ENCODE peak calls at places on chromosomes 11 and 22, in five cellular contexts. One of them, this sample, is unnamed. For H3K4me1, the result is how much of the 10 kb centered on the place peaks cover.

GRCh38 chr22:38455530-38456271 is 702 bp upstream of the KCNJ4 start:
- DNase-seq in Peyer's patch: no peak
- DNase-seq in naive thymus-derived CD4-positive, alpha-beta T cell: no peak
- DNase-seq in pancreas: peak
- DNase-seq in endothelial cell of umbilical vein: no peak
- DNase-seq in this sample: no peak

GRCh38 chr11:66429983-66430602 is 8.6 kb downstream of the MRPL11 start:
- DNase-seq in endothelial cell of umbilical vein: peak
- DNase-seq in pancreas: peak
- DNase-seq in naive thymus-derived CD4-positive, alpha-beta T cell: peak
- DNase-seq in Peyer's patch: peak
- DNase-seq in this sample: peak

GRCh38 chr22:19453718-19454117 is 6.2 kb upstream of the C22orf39 start:
- DNase-seq in endothelial cell of umbilical vein: no peak
- DNase-seq in naive thymus-derived CD4-positive, alpha-beta T cell: no peak
- DNase-seq in pancreas: no peak
- DNase-seq in Peyer's patch: no peak
- DNase-seq in this sample: no peak

GRCh38 chr22:50264104-50264745 is 2.7 kb upstream of the MAPK12 start:
- DNase-seq in naive thymus-derived CD4-positive, alpha-beta T cell: no peak
- DNase-seq in pancreas: no peak
- DNase-seq in endothelial cell of umbilical vein: no peak
- DNase-seq in Peyer's patch: no peak
- DNase-seq in this sample: no peak

GRCh38 chr11:20056109-20057054 is 103.9 kb downstream of the DBX1 start:
- DNase-seq in endothelial cell of umbilical vein: no peak
- DNase-seq in naive thymus-derived CD4-positive, alpha-beta T cell: no peak
- DNase-seq in Peyer's patch: no peak
- DNase-seq in pancreas: no peak
- DNase-seq in this sample: no peak

GRCh38 chr11:67441731-67442401 is 1.4 kb downstream of the CORO1B start:
- DNase-seq in endothelial cell of umbilical vein: no peak
- DNase-seq in pancreas: peak
- DNase-seq in Peyer's patch: no peak
- DNase-seq in naive thymus-derived CD4-positive, alpha-beta T cell: no peak
- DNase-seq in this sample: no peak

GRCh38 chr11:87421422-87421821 is 383.7 kb downstream of the TMEM135 start:
- DNase-seq in pancreas: no peak
- DNase-seq in naive thymus-derived CD4-positive, alpha-beta T cell: no peak
- DNase-seq in endothelial cell of umbilical vein: peak
- DNase-seq in Peyer's patch: no peak
- DNase-seq in this sample: no peak

GRCh38 chr11:113593698-113594308 is 112.3 kb downstream of the TMPRSS5 start:
- DNase-seq in Peyer's patch: no peak
- DNase-seq in pancreas: no peak
- DNase-seq in naive thymus-derived CD4-positive, alpha-beta T cell: no peak
- DNase-seq in endothelial cell of umbilical vein: no peak
- DNase-seq in this sample: no peak

GRCh38 chr11:87072787-87073186 is 35.1 kb downstream of the TMEM135 start:
- DNase-seq in Peyer's patch: no peak
- DNase-seq in naive thymus-derived CD4-positive, alpha-beta T cell: no peak
- DNase-seq in pancreas: no peak
- DNase-seq in endothelial cell of umbilical vein: no peak
- DNase-seq in this sample: no peak

GRCh38 chr11:131674051-131674755 is 303.8 kb downstream of the NTM start:
- DNase-seq in naive thymus-derived CD4-positive, alpha-beta T cell: no peak
- DNase-seq in endothelial cell of umbilical vein: peak
- DNase-seq in pancreas: peak
- DNase-seq in Peyer's patch: peak
- DNase-seq in this sample: no peak

GRCh38 chr22:19903031-19903430 is 38.5 kb upstream of the COMT start:
- DNase-seq in Peyer's patch: no peak
- DNase-seq in pancreas: no peak
- DNase-seq in endothelial cell of umbilical vein: no peak
- DNase-seq in naive thymus-derived CD4-positive, alpha-beta T cell: no peak
- DNase-seq in this sample: no peak

GRCh38 chr11:82980292-82980691 is 78.8 kb downstream of the DDIAS start:
- DNase-seq in endothelial cell of umbilical vein: peak
- DNase-seq in naive thymus-derived CD4-positive, alpha-beta T cell: no peak
- DNase-seq in Peyer's patch: no peak
- DNase-seq in pancreas: no peak
- DNase-seq in this sample: no peak

GRCh38 chr11:74941492-74941891 is 7.4 kb downstream of the XRRA1 start:
- DNase-seq in endothelial cell of umbilical vein: no peak
- DNase-seq in Peyer's patch: no peak
- DNase-seq in pancreas: no peak
- DNase-seq in naive thymus-derived CD4-positive, alpha-beta T cell: no peak
- DNase-seq in this sample: no peak

GRCh38 chr11:107719557-107720304 is 7.9 kb upstream of the SLN start:
- DNase-seq in Peyer's patch: no peak
- DNase-seq in pancreas: no peak
- DNase-seq in naive thymus-derived CD4-positive, alpha-beta T cell: no peak
- DNase-seq in endothelial cell of umbilical vein: no peak
- DNase-seq in this sample: no peak

GRCh38 chr11:69207165-69207889 is 51.6 kb downstream of the SMIM38 start:
- DNase-seq in pancreas: no peak
- DNase-seq in naive thymus-derived CD4-positive, alpha-beta T cell: no peak
- DNase-seq in Peyer's patch: no peak
- DNase-seq in endothelial cell of umbilical vein: no peak
- DNase-seq in this sample: no peak

DNA sequence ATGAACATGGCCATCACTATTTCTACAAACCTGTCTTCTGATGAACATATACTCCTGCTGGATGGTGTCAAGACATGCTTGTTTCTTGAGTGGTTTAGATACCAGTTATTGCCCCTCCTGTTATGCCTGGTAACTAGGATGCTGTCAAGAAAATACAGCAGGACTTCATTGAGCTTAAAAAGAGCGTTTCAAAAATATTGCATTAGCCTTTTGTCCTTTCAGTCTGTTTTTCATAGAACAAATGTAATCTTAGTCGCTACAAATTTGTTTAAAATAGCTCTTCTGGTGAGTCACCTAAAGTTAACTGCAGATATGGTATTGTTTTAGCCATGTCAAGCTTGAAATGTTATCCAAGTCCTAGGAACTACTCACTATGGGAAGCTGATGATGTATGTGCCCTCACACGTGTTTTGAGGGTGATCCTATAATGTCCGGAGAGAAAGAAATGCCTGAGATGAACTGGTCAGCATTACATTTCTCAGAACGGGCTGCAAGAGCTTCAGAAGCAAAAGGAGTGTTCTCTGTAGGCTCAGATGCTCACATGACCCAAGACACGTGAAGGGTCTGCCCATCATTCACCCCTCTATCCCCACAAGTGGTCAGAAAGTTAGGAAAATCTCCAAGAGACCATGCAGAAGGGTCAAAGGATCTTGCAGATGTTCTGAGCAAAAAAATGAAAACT is 20.7 kb downstream of the ADM start:
- DNase-seq in endothelial cell of umbilical vein: peak
- DNase-seq in Peyer's patch: no peak
- DNase-seq in naive thymus-derived CD4-positive, alpha-beta T cell: no peak
- DNase-seq in pancreas: no peak
- DNase-seq in this sample: no peak
- H3K4me1 ChIP-seq in endothelial cell of umbilical vein: half or more
- H3K4me1 ChIP-seq in Peyer's patch: under half
- H3K4me1 ChIP-seq in naive thymus-derived CD4-positive, alpha-beta T cell: under half
- H3K4me1 ChIP-seq in pancreas: under half
- H3K4me1 ChIP-seq in this sample: under half

GRCh38 chr11:130314749-130315285 is at the start of gene ZBTB44:
- DNase-seq in Peyer's patch: peak
- DNase-seq in endothelial cell of umbilical vein: peak
- DNase-seq in naive thymus-derived CD4-positive, alpha-beta T cell: peak
- DNase-seq in pancreas: peak
- DNase-seq in this sample: peak
- H3K4me1 ChIP-seq in Peyer's patch: under half
- H3K4me1 ChIP-seq in endothelial cell of umbilical vein: under half
- H3K4me1 ChIP-seq in naive thymus-derived CD4-positive, alpha-beta T cell: under half
- H3K4me1 ChIP-seq in pancreas: under half
- H3K4me1 ChIP-seq in this sample: under half

GRCh38 chr11:17765381-17766359 is 31.1 kb downstream of the KCNC1 start:
- DNase-seq in endothelial cell of umbilical vein: no peak
- DNase-seq in Peyer's patch: peak
- DNase-seq in pancreas: no peak
- DNase-seq in naive thymus-derived CD4-positive, alpha-beta T cell: no peak
- DNase-seq in this sample: no peak
- H3K4me1 ChIP-seq in endothelial cell of umbilical vein: under half
- H3K4me1 ChIP-seq in Peyer's patch: under half
- H3K4me1 ChIP-seq in pancreas: under half
- H3K4me1 ChIP-seq in naive thymus-derived CD4-positive, alpha-beta T cell: under half
- H3K4me1 ChIP-seq in this sample: under half

GRCh38 chr11:44629732-44630345 is 64.4 kb downstream of the CD82 start:
- DNase-seq in endothelial cell of umbilical vein: no peak
- DNase-seq in naive thymus-derived CD4-positive, alpha-beta T cell: no peak
- DNase-seq in pancreas: no peak
- DNase-seq in Peyer's patch: no peak
- DNase-seq in this sample: no peak
- H3K4me1 ChIP-seq in endothelial cell of umbilical vein: under half
- H3K4me1 ChIP-seq in naive thymus-derived CD4-positive, alpha-beta T cell: under half
- H3K4me1 ChIP-seq in pancreas: under half
- H3K4me1 ChIP-seq in Peyer's patch: under half
- H3K4me1 ChIP-seq in this sample: under half

DNA sequence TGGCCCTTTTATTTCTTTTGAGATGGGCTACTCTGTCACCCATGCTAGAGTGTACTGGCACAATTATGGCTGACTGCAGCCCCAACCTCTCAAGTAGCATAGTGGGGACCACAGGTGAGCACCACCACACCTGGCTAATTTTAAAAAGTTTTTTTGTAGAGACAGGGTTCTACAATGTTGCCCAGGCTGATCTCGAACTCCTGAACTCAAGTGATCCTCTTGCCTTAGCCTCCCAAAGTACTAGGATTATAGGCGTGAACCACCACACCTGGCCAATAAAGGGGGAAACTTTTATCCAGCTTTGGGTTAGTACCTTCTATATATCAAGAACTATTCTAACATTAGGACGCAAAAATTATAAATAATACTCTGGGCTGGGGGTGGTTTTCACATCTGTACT is 52.1 kb downstream of the MAPK1 start:
- DNase-seq in pancreas: no peak
- DNase-seq in endothelial cell of umbilical vein: no peak
- DNase-seq in Peyer's patch: no peak
- DNase-seq in naive thymus-derived CD4-positive, alpha-beta T cell: no peak
- DNase-seq in this sample: no peak
- H3K4me1 ChIP-seq in pancreas: under half
- H3K4me1 ChIP-seq in endothelial cell of umbilical vein: under half
- H3K4me1 ChIP-seq in Peyer's patch: under half
- H3K4me1 ChIP-seq in naive thymus-derived CD4-positive, alpha-beta T cell: under half
- H3K4me1 ChIP-seq in this sample: under half

GRCh38 chr11:129316781-129317180 is 58.9 kb upstream of the BARX2 start:
- DNase-seq in Peyer's patch: no peak
- DNase-seq in naive thymus-derived CD4-positive, alpha-beta T cell: no peak
- DNase-seq in pancreas: no peak
- DNase-seq in endothelial cell of umbilical vein: no peak
- DNase-seq in this sample: no peak
- H3K4me1 ChIP-seq in Peyer's patch: under half
- H3K4me1 ChIP-seq in naive thymus-derived CD4-positive, alpha-beta T cell: under half
- H3K4me1 ChIP-seq in pancreas: under half
- H3K4me1 ChIP-seq in endothelial cell of umbilical vein: under half
- H3K4me1 ChIP-seq in this sample: under half

DNA sequence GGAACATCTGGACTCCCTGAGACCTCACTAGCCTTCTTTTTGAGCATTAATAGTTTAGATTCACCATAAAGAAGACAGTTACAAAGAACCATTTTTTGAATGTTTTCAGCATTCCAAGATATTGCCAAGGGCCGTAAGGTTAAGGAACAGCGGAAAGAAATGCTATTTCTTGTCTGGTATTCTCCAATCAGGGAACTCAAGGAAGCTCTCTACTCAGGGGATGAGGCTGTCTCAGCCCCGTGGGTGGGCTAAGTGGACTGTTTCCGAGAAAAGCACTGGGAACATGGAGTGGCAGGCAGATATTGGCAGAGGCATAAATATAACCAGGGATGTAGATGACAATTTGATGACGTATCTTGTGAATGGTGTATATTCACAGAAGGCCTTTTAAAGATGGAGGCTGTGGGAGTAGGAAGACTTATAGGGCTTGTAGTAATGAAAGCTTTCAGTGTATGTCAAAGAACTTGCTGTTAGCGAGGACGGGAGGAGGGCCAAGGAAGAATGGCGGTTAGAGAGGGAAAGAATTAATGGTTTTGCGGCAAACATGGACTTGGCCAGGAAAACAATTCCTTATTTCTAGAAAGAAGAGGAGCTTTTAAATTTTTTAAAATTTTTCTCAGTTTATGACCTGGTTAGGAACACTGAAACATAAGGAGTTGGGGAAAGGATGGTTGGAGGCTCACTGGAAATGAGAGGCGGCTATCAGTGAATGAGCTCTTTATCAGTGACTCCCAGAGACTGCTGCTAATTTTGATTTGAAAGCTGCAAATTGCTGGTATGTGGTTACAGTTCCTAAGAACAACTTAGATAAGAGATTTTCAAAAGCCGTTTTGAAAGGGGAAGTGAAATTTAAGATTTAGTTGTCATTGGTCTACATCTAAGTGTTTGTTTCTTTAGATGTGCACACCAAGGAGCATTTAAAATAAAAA is 64.6 kb downstream of the ST3GAL4 start:
- DNase-seq in endothelial cell of umbilical vein: peak
- DNase-seq in pancreas: no peak
- DNase-seq in naive thymus-derived CD4-positive, alpha-beta T cell: no peak
- DNase-seq in Peyer's patch: no peak
- DNase-seq in this sample: no peak
- H3K4me1 ChIP-seq in endothelial cell of umbilical vein: under half
- H3K4me1 ChIP-seq in pancreas: under half
- H3K4me1 ChIP-seq in naive thymus-derived CD4-positive, alpha-beta T cell: under half
- H3K4me1 ChIP-seq in Peyer's patch: under half
- H3K4me1 ChIP-seq in this sample: under half

GRCh38 chr22:37325024-37325395 is 42.7 kb downstream of the CYTH4 start:
- DNase-seq in endothelial cell of umbilical vein: no peak
- DNase-seq in pancreas: no peak
- DNase-seq in naive thymus-derived CD4-positive, alpha-beta T cell: no peak
- DNase-seq in Peyer's patch: no peak
- DNase-seq in this sample: no peak
- H3K4me1 ChIP-seq in endothelial cell of umbilical vein: under half
- H3K4me1 ChIP-seq in pancreas: under half
- H3K4me1 ChIP-seq in naive thymus-derived CD4-positive, alpha-beta T cell: under half
- H3K4me1 ChIP-seq in Peyer's patch: under half
- H3K4me1 ChIP-seq in this sample: under half

DNA sequence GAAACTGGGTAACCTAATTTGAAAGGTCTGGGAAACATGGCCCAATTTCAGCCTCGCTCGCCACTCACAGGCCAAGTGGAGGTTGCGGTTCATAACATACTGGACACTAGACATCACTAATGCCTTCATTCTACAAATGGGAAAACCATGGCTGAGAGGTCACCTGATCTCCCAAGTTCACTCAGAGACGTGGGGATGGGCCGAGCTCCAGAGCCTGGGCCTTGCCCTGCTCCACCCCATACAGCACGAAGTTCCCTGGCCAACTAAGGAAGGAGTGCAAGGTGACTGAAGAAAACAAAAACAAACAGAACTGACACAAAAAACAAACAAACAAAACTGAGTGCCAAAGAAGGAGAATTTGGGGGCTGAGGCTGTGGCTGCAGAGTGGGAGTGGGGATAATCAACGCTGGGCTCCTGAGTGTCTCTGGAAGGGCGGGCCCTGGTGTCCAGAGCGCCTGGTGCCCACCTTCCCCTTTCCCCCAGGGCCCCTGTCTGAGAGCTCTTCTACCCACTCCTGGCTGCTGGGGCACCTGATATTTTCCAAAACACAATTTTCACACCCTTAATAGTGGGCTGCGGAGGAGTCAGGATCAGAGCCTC is 46.5 kb upstream of the ADA2 start:
- DNase-seq in Peyer's patch: peak
- DNase-seq in naive thymus-derived CD4-positive, alpha-beta T cell: no peak
- DNase-seq in pancreas: no peak
- DNase-seq in endothelial cell of umbilical vein: no peak
- DNase-seq in this sample: no peak
- H3K4me1 ChIP-seq in Peyer's patch: under half
- H3K4me1 ChIP-seq in naive thymus-derived CD4-positive, alpha-beta T cell: under half
- H3K4me1 ChIP-seq in pancreas: under half
- H3K4me1 ChIP-seq in endothelial cell of umbilical vein: under half
- H3K4me1 ChIP-seq in this sample: under half